ENCODE peak calls at places on chromosomes 1 and 21, in five cellular contexts. H is CD4-positive, alpha-beta memory T cell; R is hepatocyte; Y is BE2C; D is GM23338. J is an unnamed sample.

GRCh38 chr1:108878678-108879077 is 1.9 kb downstream of the GPSM2 start:
- DNase-seq in H (no peak), R (no peak), Y (no peak), D (no peak), J (no peak)

GRCh38 chr1:248622491-248623106 is 12.3 kb downstream of the OR2T11 start:
- DNase-seq in H (peak; percentile 19), R (no peak), Y (no peak), D (peak; percentile 6), J (peak; percentile 51)

GRCh38 chr1:220843481-220844011 is 35.7 kb upstream of the HLX start:
- DNase-seq in H (no peak), R (no peak), Y (no peak), D (no peak), J (no peak)

GRCh38 chr1:1374068-1374860 is 743 bp downstream of the AURKAIP1 start:
- DNase-seq in H (no peak), R (no peak), Y (peak; percentile 53), D (peak; percentile 40), J (no peak)

GRCh38 chr1:147472953-147473734 is 68.2 kb upstream of the BCL9 start:
- DNase-seq in H (no peak), R (no peak), Y (no peak), D (no peak), J (no peak)

GRCh38 chr21:33309778-33310177 is 15.0 kb upstream of the IFNAR1 start:
- DNase-seq in H (no peak), R (no peak), Y (no peak), D (no peak), J (no peak)

GRCh38 chr1:245016700-245017099 is 138.1 kb upstream of the KIF26B start:
- DNase-seq in H (no peak), R (no peak), Y (no peak), D (no peak), J (no peak)

GRCh38 chr1:14812189-14812588 is 213.7 kb downstream of the KAZN start:
- DNase-seq in H (no peak), R (no peak), Y (no peak), D (no peak), J (no peak)

GRCh38 chr1:11342677-11343076 is 69.7 kb downstream of the UBIAD1 start:
- DNase-seq in H (no peak), R (no peak), Y (peak; percentile 24), D (no peak), J (no peak)

GRCh38 chr1:117678246-117678977 is 72.6 kb downstream of the TENT5C start:
- DNase-seq in H (no peak), R (no peak), Y (peak; percentile 72), D (no peak), J (no peak)

GRCh38 chr21:32705139-32705538 is 22.7 kb downstream of the SYNJ1 start:
- DNase-seq in H (no peak), R (no peak), Y (no peak), D (peak; percentile 56), J (no peak)

GRCh38 chr1:59293849-59294248 is 3.0 kb upstream of the FGGY start:
- DNase-seq in H (no peak), R (no peak), Y (no peak), D (no peak), J (no peak)

GRCh38 chr1:84353665-84354064 is 44.6 kb upstream of the DNASE2B start:
- DNase-seq in H (no peak), R (no peak), Y (peak; percentile 62), D (no peak), J (no peak)

GRCh38 chr1:43766818-43767525 is 59.6 kb downstream of the ST3GAL3 start:
- DNase-seq in H (no peak), R (no peak), Y (no peak), D (peak; percentile 87), J (no peak)

GRCh38 chr1:27391511-27392095 is 819 bp upstream of the GPR3 start:
- DNase-seq in H (no peak), R (peak; percentile 78), Y (no peak), D (peak; percentile 90), J (no peak)
- H3K4me3 ChIP-seq in H (no peak overlapping the region), R (no peak overlapping the region), Y (no peak overlapping the region), D (peak overlapping the region; percentile 94), J (peak overlapping the region; percentile 29)

DNA sequence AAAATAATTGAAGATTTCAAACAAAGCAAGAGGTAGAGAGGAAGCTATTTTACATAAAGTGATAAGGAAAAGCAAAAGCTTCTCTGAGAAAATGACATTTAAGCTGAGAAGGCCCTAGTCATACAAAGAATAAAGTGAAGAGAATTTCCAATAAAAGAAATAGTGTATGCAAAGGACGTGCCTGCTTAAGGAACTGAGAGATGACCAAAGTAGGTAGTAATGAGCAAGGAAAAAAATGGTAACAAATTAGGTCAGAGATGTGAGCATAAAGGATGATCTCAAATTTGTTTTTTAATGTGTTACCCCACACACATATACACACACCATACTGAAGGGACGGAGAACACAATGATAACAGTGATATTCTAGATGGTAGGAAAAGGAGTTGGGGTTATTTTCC is 46.4 kb downstream of the NRIP1 start:
- DNase-seq in H (no peak), R (no peak), Y (no peak), D (no peak), J (no peak)
- H3K4me3 ChIP-seq in H (no peak overlapping the region), R (no peak overlapping the region), Y (no peak overlapping the region), D (no peak overlapping the region), J (no peak overlapping the region)

GRCh38 chr1:91770675-91771074 is 115.3 kb downstream of the TGFBR3 start:
- DNase-seq in H (no peak), R (no peak), Y (no peak), D (no peak), J (no peak)

GRCh38 chr1:91771717-91772116 is 114.2 kb downstream of the TGFBR3 start:
- DNase-seq in H (no peak), R (no peak), Y (no peak), D (no peak), J (no peak)

GRCh38 chr1:91768120-91768519 is 117.8 kb downstream of the TGFBR3 start:
- DNase-seq in H (no peak), R (no peak), Y (no peak), D (no peak), J (no peak)

GRCh38 chr1:91768786-91769697 is 116.9 kb downstream of the TGFBR3 start:
- DNase-seq in H (no peak), R (no peak), Y (no peak), D (no peak), J (no peak)

GRCh38 chr1:91769698-91770232 is 116.2 kb downstream of the TGFBR3 start:
- DNase-seq in H (no peak), R (no peak), Y (no peak), D (no peak), J (no peak)
- H3K4me3 ChIP-seq in H (no peak overlapping the region), R (no peak overlapping the region), Y (no peak overlapping the region), D (no peak overlapping the region), J (no peak overlapping the region)

GRCh38 chr1:89808429-89809117 is 12.3 kb upstream of the LRRC8D start:
- DNase-seq in H (no peak), R (peak; percentile 13), Y (no peak), D (peak; percentile 76), J (no peak)

GRCh38 chr1:89810302-89810701 is 10.5 kb upstream of the LRRC8D start:
- DNase-seq in H (no peak), R (no peak), Y (no peak), D (no peak), J (no peak)

GRCh38 chr1:89804646-89805237 is 16.1 kb upstream of the LRRC8D start:
- DNase-seq in H (peak; percentile 79), R (peak; percentile 91), Y (peak; percentile 73), D (peak; percentile 91), J (peak; percentile 84)

GRCh38 chr1:89809556-89809955 is 11.3 kb upstream of the LRRC8D start:
- DNase-seq in H (no peak), R (no peak), Y (no peak), D (no peak), J (no peak)

GRCh38 chr1:89806612-89807011 is 14.2 kb upstream of the LRRC8D start:
- DNase-seq in H (no peak), R (no peak), Y (no peak), D (no peak), J (no peak)
- H3K4me3 ChIP-seq in H (no peak overlapping the region), R (no peak overlapping the region), Y (no peak overlapping the region), D (no peak overlapping the region), J (no peak overlapping the region)